ENCODE peak calls at places on chromosomes 12 and 14, in nine cellular contexts. U is tibial nerve, G is kidney epithelial cell, B is H7, O is iPS DF 6.9, X is fibroblast of lung, N is cardiac muscle cell, J is stomach, E is uterus. T is an unnamed sample. For H3K36me3, the result is how much of the 10 kb centered on the place peaks cover.

GRCh38 chr14:92690171-92691011 is 58.0 kb downstream of the LGMN start:
- DNase-seq in G (no peak), X (peak), E (no peak), J (peak), N (peak), U (no peak), O (no peak), B (no peak), T (peak)

GRCh38 chr12:10143205-10143604 is 13.2 kb upstream of the CLEC7A start:
- DNase-seq in O (no peak), J (no peak), U (no peak), G (no peak), X (no peak), B (no peak), E (no peak), N (no peak), T (no peak)

GRCh38 chr14:101241807-101242278 is 319.5 kb upstream of the DIO3 start:
- DNase-seq in G (no peak), E (no peak), J (no peak), B (peak), U (no peak), X (no peak), N (no peak), O (no peak), T (no peak)

GRCh38 chr12:120119395-120119973 is 2.9 kb upstream of the RAB35 start:
- DNase-seq in O (no peak), N (no peak), B (no peak), X (peak), E (no peak), J (no peak), G (no peak), U (no peak), T (no peak)

GRCh38 chr12:75836533-75836932 is 195.0 kb downstream of the PHLDA1 start:
- DNase-seq in X (peak), G (no peak), N (no peak), O (no peak), J (no peak), B (no peak), E (no peak), U (no peak), T (no peak)

GRCh38 chr12:27905285-27906126 is 67.0 kb downstream of the PTHLH start:
- DNase-seq in O (peak), B (no peak), G (no peak), J (no peak), N (no peak), U (no peak), X (no peak), E (no peak), T (no peak)

GRCh38 chr14:45253754-45254300 is 825 bp upstream of the MIS18BP1 start:
- DNase-seq in U (no peak), O (no peak), X (no peak), J (no peak), G (no peak), B (no peak), N (no peak), E (peak), T (peak)

GRCh38 chr12:93563807-93564538 is 8.5 kb upstream of the SOCS2 start:
- DNase-seq in N (peak), X (peak), U (no peak), J (peak), B (peak), O (no peak), E (no peak), G (no peak), T (no peak)

GRCh38 chr14:24688030-24688658 is 54.2 kb upstream of the GZMB start:
- DNase-seq in U (no peak), B (no peak), O (no peak), X (no peak), J (no peak), N (no peak), G (no peak), E (no peak), T (no peak)

GRCh38 chr14:82387699-82388098 is 854.0 kb upstream of the SEL1L start:
- DNase-seq in B (no peak), E (no peak), J (peak), G (no peak), O (no peak), U (no peak), N (no peak), X (peak), T (no peak)

GRCh38 chr12:75715323-75715644 is 203.9 kb upstream of the KRR1 start:
- DNase-seq in X (no peak), J (no peak), U (no peak), G (no peak), N (no peak), O (no peak), E (no peak), B (no peak), T (no peak)

GRCh38 chr14:37116933-37117844 is 55.2 kb downstream of the SLC25A21 start:
- DNase-seq in J (no peak), N (no peak), B (no peak), X (peak), U (no peak), G (no peak), O (no peak), E (no peak), T (no peak)

GRCh38 chr12:100520048-100520769 is 46.5 kb downstream of the NR1H4 start:
- DNase-seq in J (no peak), B (no peak), O (no peak), G (no peak), N (no peak), X (no peak), U (no peak), E (no peak), T (no peak)

GRCh38 chr12:27998170-27999110 is 25.9 kb upstream of the PTHLH start:
- DNase-seq in N (no peak), E (no peak), B (no peak), X (no peak), J (no peak), O (no peak), U (no peak), G (no peak), T (no peak)

GRCh38 chr12:110501378-110501721 is 561 bp downstream of the VPS29 start:
- DNase-seq in E (peak), O (no peak), X (peak), U (no peak), B (peak), G (peak), J (peak), N (peak), T (no peak)

GRCh38 chr14:103519043-103519836 is 3.4 kb downstream of the CKB start:
- DNase-seq in E (peak), N (no peak), X (peak), G (no peak), B (peak), O (no peak), U (no peak), J (peak), T (peak)

GRCh38 chr14:23694085-23694975 is 58.2 kb downstream of the DHRS2 start:
- DNase-seq in U (no peak), J (no peak), N (peak), B (peak), O (no peak), G (peak), E (no peak), X (peak), T (no peak)

GRCh38 chr12:643478-644292 is 19.6 kb downstream of the NINJ2 start:
- DNase-seq in N (no peak), E (peak), O (no peak), B (peak), G (no peak), X (no peak), U (no peak), J (peak), T (peak)

GRCh38 chr12:4421590-4422031 is 24.0 kb downstream of the FGF6 start:
- DNase-seq in O (peak), N (peak), J (no peak), U (no peak), B (peak), E (no peak), X (peak), G (no peak), T (no peak)

GRCh38 chr12:99157946-99158345 is 489.6 kb upstream of the GARIN6 start:
- DNase-seq in J (no peak), N (no peak), E (no peak), U (no peak), O (no peak), X (no peak), G (peak), B (no peak), T (no peak)

GRCh38 chr14:28656704-28657255 is 109.8 kb upstream of the FOXG1 start:
- DNase-seq in O (no peak), J (no peak), U (no peak), X (no peak), B (no peak), N (no peak), E (no peak), G (no peak), T (no peak)

GRCh38 chr12:131980263-131980662 is 30.5 kb downstream of the EP400 start:
- DNase-seq in G (no peak), X (peak), U (no peak), B (no peak), O (no peak), N (no peak), E (no peak), J (no peak), T (no peak)

GRCh38 chr14:77097006-77097688 is 911 bp upstream of the CIPC start:
- DNase-seq in X (peak), G (no peak), J (no peak), B (no peak), U (no peak), O (no peak), N (no peak), E (no peak), T (no peak)

GRCh38 chr12:126617312-126617711 is 1552.1 kb downstream of the AACS start:
- DNase-seq in E (no peak), X (no peak), B (peak), U (no peak), N (no peak), O (peak), G (no peak), J (no peak), T (no peak)

GRCh38 chr14:59576332-59577294 is at the start of gene CCDC175:
- DNase-seq in O (peak), N (peak), G (peak), X (peak), U (peak), B (peak), J (peak), E (peak), T (peak)

GRCh38 chr12:18217981-18218380 is 43.3 kb upstream of the PIK3C2G start:
- DNase-seq in E (no peak), G (peak), J (no peak), X (no peak), N (no peak), B (no peak), U (no peak), O (no peak), T (no peak)

GRCh38 chr12:110896559-110896958 is 23.8 kb downstream of the MYL2 start:
- DNase-seq in G (no peak), E (no peak), B (no peak), X (no peak), U (no peak), N (no peak), J (no peak), O (no peak), T (no peak)

GRCh38 chr14:61649283-61649682 is 46.0 kb upstream of the HIF1A start:
- DNase-seq in O (no peak), X (no peak), G (no peak), N (no peak), E (no peak), B (no peak), J (no peak), U (no peak), T (no peak)

GRCh38 chr14:92490239-92490959 is 23.2 kb upstream of the RIN3 start:
- DNase-seq in U (no peak), E (no peak), J (no peak), B (no peak), X (no peak), O (no peak), N (no peak), G (no peak), T (no peak)

GRCh38 chr12:45284096-45284901 is 68.4 kb downstream of the ANO6 start:
- DNase-seq in X (peak), G (no peak), E (no peak), U (no peak), N (peak), O (no peak), J (no peak), B (peak), T (no peak)

GRCh38 chr12:14263742-14264141 is 101.7 kb upstream of the ATF7IP start:
- DNase-seq in J (no peak), N (no peak), O (no peak), X (no peak), B (no peak), E (no peak), U (no peak), G (no peak), T (no peak)

GRCh38 chr12:54393743-54394142 is 9.2 kb upstream of the ZNF385A start:
- DNase-seq in N (no peak), B (no peak), O (no peak), J (no peak), U (no peak), X (no peak), G (no peak), E (no peak), T (no peak)

GRCh38 chr12:123043536-123044001 is 63.1 kb downstream of the ARL6IP4 start:
- DNase-seq in O (peak), J (peak), U (peak), E (peak), N (peak), G (peak), B (peak), X (peak), T (peak)

GRCh38 chr12:22271036-22271435 is 63.5 kb downstream of the ST8SIA1 start:
- DNase-seq in O (no peak), N (no peak), E (no peak), U (no peak), J (no peak), G (peak), B (no peak), X (peak), T (no peak)

DNA sequence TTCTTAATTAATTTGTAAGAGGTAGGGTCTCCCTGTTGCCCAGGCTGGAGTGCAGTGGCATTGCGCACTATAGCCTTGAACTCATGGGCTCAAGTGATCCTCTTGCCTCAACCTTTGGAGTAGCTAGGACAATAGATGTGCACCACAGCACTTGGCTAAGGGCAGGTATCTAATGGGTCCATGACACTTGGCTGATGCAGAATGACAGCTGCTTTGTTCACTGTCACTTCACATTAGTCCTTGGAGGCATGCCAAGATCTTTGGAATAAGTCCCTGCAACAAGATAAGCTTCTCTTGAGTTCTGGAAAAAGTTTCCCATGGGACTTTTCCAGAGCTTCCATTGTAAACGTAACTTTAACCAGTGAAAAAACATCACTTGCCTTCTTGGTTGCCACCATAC is 23.4 kb downstream of the COQ6 start:
- DNase-seq in E (no peak), O (no peak), G (no peak), N (peak), X (no peak), U (no peak), B (no peak), J (no peak), T (no peak)
- H3K36me3 ChIP-seq in E (under half), O (under half), G (under half), N (under half), X (under half), U (half or more), B (under half), J (half or more), T (under half)

DNA sequence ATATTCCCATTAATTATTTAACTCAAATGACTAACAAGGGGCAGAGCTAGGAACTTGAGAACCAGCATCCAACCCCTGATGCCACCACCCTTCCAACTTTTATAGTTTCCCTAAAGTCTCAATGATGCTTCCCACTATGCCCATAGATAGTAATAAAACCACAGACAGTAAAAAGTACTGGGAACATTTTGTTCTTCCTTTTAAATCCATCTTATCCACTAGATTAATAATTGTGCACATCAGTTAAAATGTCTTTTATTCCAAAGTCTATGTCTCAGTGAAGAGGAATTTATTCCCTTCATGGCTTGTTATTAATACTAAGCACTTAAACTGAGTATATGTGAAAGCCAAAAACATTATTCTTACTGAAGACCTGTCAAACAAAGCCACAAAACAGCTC is 45.8 kb downstream of the SINHCAF start:
- DNase-seq in O (no peak), J (no peak), E (no peak), B (no peak), U (no peak), G (no peak), N (no peak), X (no peak), T (no peak)
- H3K36me3 ChIP-seq in O (under half), J (under half), E (under half), B (under half), U (under half), G (under half), N (under half), X (under half), T (under half)

GRCh38 chr12:116720129-116720528 is 17.7 kb downstream of the SPRING1 start:
- DNase-seq in B (no peak), N (no peak), O (no peak), U (no peak), E (no peak), G (no peak), X (no peak), J (no peak), T (no peak)
- H3K36me3 ChIP-seq in B (under half), N (under half), O (under half), U (half or more), E (under half), G (under half), X (under half), J (half or more), T (half or more)

DNA sequence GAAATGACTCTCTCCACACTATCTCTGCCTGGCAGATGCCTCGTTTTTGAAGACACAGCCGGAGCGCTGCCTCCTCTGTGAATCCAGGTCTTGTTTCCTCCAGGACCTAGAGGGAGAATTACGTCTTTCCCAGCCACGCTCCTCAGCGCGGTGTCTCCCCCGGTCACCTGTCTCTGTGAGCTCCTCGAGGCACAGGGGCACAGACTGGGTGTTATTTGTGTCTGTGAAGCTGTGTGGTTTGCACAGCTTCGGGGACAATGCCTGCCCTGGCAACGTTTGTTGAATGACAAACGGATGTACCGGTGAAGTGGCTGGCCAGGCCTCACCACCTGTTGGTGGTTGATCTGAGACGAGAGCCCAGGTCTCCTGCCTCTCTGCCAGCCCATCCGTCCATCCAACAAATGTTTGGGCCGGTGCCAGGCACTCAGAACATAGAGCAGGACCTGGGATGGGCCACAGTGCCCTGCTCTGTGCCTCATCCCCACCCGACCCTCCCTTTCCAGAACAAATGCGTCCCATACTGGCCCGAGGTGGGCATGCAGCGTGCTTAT is 6.1 kb downstream of the PTPN6 start:
- DNase-seq in B (no peak), J (no peak), X (no peak), O (no peak), N (no peak), G (no peak), E (no peak), U (no peak), T (no peak)
- H3K36me3 ChIP-seq in B (under half), J (under half), X (under half), O (under half), N (under half), G (under half), E (under half), U (under half), T (under half)

GRCh38 chr12:57496822-57497221 is 9.0 kb downstream of the MARS1 start:
- DNase-seq in X (no peak), N (no peak), U (no peak), E (no peak), J (no peak), G (no peak), O (no peak), B (no peak), T (no peak)
- H3K36me3 ChIP-seq in X (under half), N (under half), U (half or more), E (under half), J (half or more), G (under half), O (under half), B (under half), T (half or more)

GRCh38 chr14:87041290-87042020 is 951.5 kb downstream of the GALC start:
- DNase-seq in X (no peak), N (peak), U (no peak), B (no peak), E (no peak), G (no peak), J (no peak), O (no peak), T (no peak)

GRCh38 chr14:87045241-87045640 is 947.7 kb downstream of the GALC start:
- DNase-seq in J (no peak), U (no peak), N (no peak), E (no peak), G (no peak), O (no peak), X (no peak), B (no peak), T (no peak)

GRCh38 chr14:87045956-87046355 is 947.0 kb downstream of the GALC start:
- DNase-seq in E (no peak), B (no peak), O (no peak), G (no peak), U (no peak), J (no peak), X (no peak), N (no peak), T (no peak)

GRCh38 chr14:87044807-87045206 is 948.2 kb downstream of the GALC start:
- DNase-seq in E (no peak), X (no peak), U (no peak), J (no peak), O (no peak), B (no peak), N (no peak), G (no peak), T (no peak)

GRCh38 chr14:87043667-87044200 is 949.2 kb downstream of the GALC start:
- DNase-seq in B (no peak), X (no peak), U (no peak), N (no peak), E (no peak), G (no peak), J (no peak), O (no peak), T (no peak)
- H3K36me3 ChIP-seq in B (under half), X (under half), U (under half), N (under half), E (under half), G (under half), J (under half), O (under half), T (under half)

GRCh38 chr12:62320054-62320453 is 59.9 kb downstream of the USP15 start:
- DNase-seq in N (no peak), B (no peak), X (no peak), U (no peak), J (no peak), E (no peak), G (no peak), O (no peak), T (no peak)
- H3K36me3 ChIP-seq in N (under half), B (under half), X (under half), U (under half), J (under half), E (under half), G (under half), O (under half), T (under half)